ENCODE peak calls at places on chromosomes 3 and 15, in six cellular contexts. W, A, M, E, O and Y are unnamed samples.

GRCh38 chr15:98896002-98896721 is 111.4 kb downstream of the PGPEP1L start:
- DNase-seq in W (no peak), A (no peak), M (no peak), E (no peak), O (peak), Y (no peak)

GRCh38 chr3:115042351-115042750 is 104.7 kb downstream of the ZBTB20 start:
- DNase-seq in W (no peak), A (no peak), M (no peak), E (no peak), O (no peak), Y (no peak)

GRCh38 chr3:154427685-154428291 is 2.2 kb downstream of the GPR149 start:
- DNase-seq in W (peak), A (peak), M (no peak), E (no peak), O (no peak), Y (no peak)

GRCh38 chr3:11914651-11915050 is 68.0 kb upstream of the TAMM41 start:
- DNase-seq in W (no peak), A (peak), M (no peak), E (no peak), O (no peak), Y (no peak)

GRCh38 chr3:133792171-133792763 is 13.3 kb upstream of the SRPRB start:
- DNase-seq in W (no peak), A (no peak), M (no peak), E (no peak), O (no peak), Y (no peak)

GRCh38 chr3:190716961-190717360 is 145.5 kb downstream of the GMNC start:
- DNase-seq in W (no peak), A (no peak), M (no peak), E (no peak), O (no peak), Y (no peak)

GRCh38 chr3:195559723-195560409 is 16.7 kb upstream of the PPP1R2 start:
- DNase-seq in W (no peak), A (no peak), M (no peak), E (no peak), O (no peak), Y (no peak)

GRCh38 chr15:36186376-36186775 is 393.1 kb upstream of the CDIN1 start:
- DNase-seq in W (no peak), A (no peak), M (no peak), E (no peak), O (no peak), Y (no peak)

GRCh38 chr3:135325096-135325495 is 530.0 kb downstream of the EPHB1 start:
- DNase-seq in W (no peak), A (no peak), M (no peak), E (no peak), O (no peak), Y (no peak)

GRCh38 chr3:133330043-133330442 is 69.8 kb upstream of the BFSP2 start:
- DNase-seq in W (no peak), A (peak), M (no peak), E (no peak), O (no peak), Y (no peak)

GRCh38 chr3:72345237-72345878 is 502.9 kb downstream of the SHQ1 start:
- DNase-seq in W (no peak), A (no peak), M (peak), E (no peak), O (no peak), Y (no peak)

GRCh38 chr3:195698325-195699147 is 22.2 kb upstream of the MUC20 start:
- DNase-seq in W (no peak), A (peak), M (no peak), E (no peak), O (peak), Y (no peak)

GRCh38 chr15:25179673-25180511 is 225.1 kb downstream of the SNRPN start:
- DNase-seq in W (no peak), A (peak), M (no peak), E (peak), O (peak), Y (no peak)

GRCh38 chr3:50211930-50212329 is 6.9 kb downstream of the SLC38A3 start:
- DNase-seq in W (no peak), A (no peak), M (no peak), E (no peak), O (peak), Y (peak)

GRCh38 chr3:106575029-106575428 is 706.2 kb upstream of the CBLB start:
- DNase-seq in W (no peak), A (no peak), M (no peak), E (no peak), O (no peak), Y (no peak)

GRCh38 chr15:70650567-70650966 is 112.8 kb downstream of the UACA start:
- DNase-seq in W (no peak), A (no peak), M (no peak), E (no peak), O (no peak), Y (no peak)

GRCh38 chr3:181417748-181418147 is 294.0 kb upstream of the SOX2 start:
- DNase-seq in W (peak), A (no peak), M (no peak), E (no peak), O (no peak), Y (no peak)

GRCh38 chr15:80773122-80773551 is 6.0 kb upstream of the CEMIP start:
- DNase-seq in W (no peak), A (no peak), M (no peak), E (no peak), O (peak), Y (no peak)

GRCh38 chr3:143535994-143536784 is 312.1 kb downstream of the SLC9A9 start:
- DNase-seq in W (no peak), A (no peak), M (no peak), E (no peak), O (peak), Y (no peak)

GRCh38 chr15:26806161-26806560 is 33.3 kb upstream of the GABRB3 start:
- DNase-seq in W (no peak), A (no peak), M (no peak), E (no peak), O (no peak), Y (no peak)

GRCh38 chr3:139074565-139075115 is 29.9 kb upstream of the PRR23C start:
- DNase-seq in W (no peak), A (no peak), M (no peak), E (no peak), O (no peak), Y (no peak)

GRCh38 chr3:151925419-151925818 is 52.0 kb downstream of the SUCNR1 start:
- DNase-seq in W (no peak), A (no peak), M (no peak), E (no peak), O (no peak), Y (no peak)

GRCh38 chr3:3170998-3171397 is 8.5 kb downstream of the CRBN start:
- DNase-seq in W (no peak), A (no peak), M (no peak), E (no peak), O (no peak), Y (no peak)

GRCh38 chr15:70504305-70504951 is 258.9 kb downstream of the UACA start:
- DNase-seq in W (peak), A (no peak), M (no peak), E (peak), O (peak), Y (no peak)

GRCh38 chr3:70064194-70064787 is 64.8 kb downstream of the SAMMSON start:
- DNase-seq in W (peak), A (no peak), M (no peak), E (no peak), O (peak), Y (peak)

GRCh38 chr15:44033894-44034293 is 161.2 kb downstream of the FRMD5 start:
- DNase-seq in W (no peak), A (no peak), M (peak), E (no peak), O (no peak), Y (peak)

GRCh38 chr15:63601727-63602185 is 4.6 kb downstream of the FBXL22 start:
- DNase-seq in W (no peak), A (no peak), M (no peak), E (no peak), O (peak), Y (no peak)

GRCh38 chr3:120214161-120214560 is 70.9 kb downstream of the GPR156 start:
- DNase-seq in W (no peak), A (no peak), M (no peak), E (no peak), O (no peak), Y (no peak)

GRCh38 chr3:128998532-128998931 is 2.6 kb upstream of the EFCC1 start:
- DNase-seq in W (no peak), A (no peak), M (no peak), E (no peak), O (peak), Y (no peak)

GRCh38 chr3:47533481-47533880 is 20.0 kb upstream of the ELP6 start:
- DNase-seq in W (no peak), A (no peak), M (no peak), E (no peak), O (peak), Y (no peak)

GRCh38 chr3:131729561-131729960 is 226.8 kb upstream of the MRPL3 start:
- DNase-seq in W (no peak), A (no peak), M (no peak), E (no peak), O (no peak), Y (no peak)

GRCh38 chr3:8733332-8734094 is at the start of gene CAV3:
- DNase-seq in W (no peak), A (no peak), M (no peak), E (peak), O (peak), Y (no peak)

GRCh38 chr3:46280105-46280797 is 38.0 kb downstream of the CCR3 start:
- DNase-seq in W (no peak), A (no peak), M (no peak), E (no peak), O (no peak), Y (peak)

GRCh38 chr3:112811150-112811884 is 35.3 kb downstream of the CD200R1L start:
- DNase-seq in W (no peak), A (no peak), M (peak), E (peak), O (no peak), Y (no peak)

GRCh38 chr3:31891876-31892455 is 89.1 kb downstream of the OSBPL10 start:
- DNase-seq in W (no peak), A (no peak), M (no peak), E (no peak), O (no peak), Y (no peak)

GRCh38 chr3:126908752-126909275 is 74.1 kb upstream of the PLXNA1 start:
- DNase-seq in W (no peak), A (no peak), M (no peak), E (no peak), O (no peak), Y (no peak)

GRCh38 chr3:197394464-197395321 is 96.3 kb upstream of the DLG1 start:
- DNase-seq in W (no peak), A (peak), M (peak), E (peak), O (peak), Y (peak)
- TF ChIP-seq CTCF in W (no peak), A (no peak), M (no peak), E (no peak), O (no peak), Y (no peak)

GRCh38 chr3:14405886-14406238 is 3.5 kb downstream of the SLC6A6 start:
- DNase-seq in W (no peak), A (no peak), M (no peak), E (no peak), O (peak), Y (no peak)
- TF ChIP-seq CTCF in W (no peak), A (no peak), M (no peak), E (no peak), O (no peak), Y (no peak)

GRCh38 chr3:16536996-16537395 is 23.5 kb upstream of the RFTN1 start:
- DNase-seq in W (no peak), A (no peak), M (no peak), E (no peak), O (no peak), Y (no peak)
- TF ChIP-seq CTCF in W (no peak), A (no peak), M (no peak), E (no peak), O (no peak), Y (no peak)

DNA sequence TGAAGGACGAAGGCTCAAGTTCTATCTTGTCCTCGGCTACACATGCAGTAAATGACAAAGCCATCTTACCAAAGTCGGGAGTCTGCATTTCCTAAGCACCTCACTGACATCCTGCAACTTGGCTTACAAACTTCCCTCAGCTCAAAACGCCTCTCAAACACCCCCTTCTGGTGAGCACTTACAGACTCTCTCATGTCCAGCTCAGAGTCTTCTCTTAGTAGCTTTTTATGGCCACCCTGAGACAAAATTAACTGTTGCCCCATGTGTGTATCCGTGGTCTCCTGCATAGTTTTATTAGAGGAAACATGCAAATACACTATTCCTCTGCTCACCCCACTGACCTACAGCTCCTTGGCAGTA is 819.7 kb downstream of the FHIT start:
- DNase-seq in W (no peak), A (peak), M (no peak), E (no peak), O (peak), Y (no peak)
- TF ChIP-seq CTCF in W (no peak), A (peak), M (no peak), E (peak), O (no peak), Y (peak)

GRCh38 chr3:30693470-30694120 is 87.2 kb downstream of the TGFBR2 start:
- DNase-seq in W (no peak), A (peak), M (peak), E (no peak), O (peak), Y (peak)

GRCh38 chr3:30694148-30694547 is 87.7 kb downstream of the TGFBR2 start:
- DNase-seq in W (no peak), A (no peak), M (no peak), E (no peak), O (no peak), Y (no peak)

GRCh38 chr3:30695302-30696061 is 89.1 kb downstream of the TGFBR2 start:
- DNase-seq in W (no peak), A (no peak), M (no peak), E (no peak), O (no peak), Y (no peak)

GRCh38 chr3:30696403-30696819 is 90.0 kb downstream of the TGFBR2 start:
- DNase-seq in W (no peak), A (no peak), M (no peak), E (peak), O (no peak), Y (no peak)

DNA sequence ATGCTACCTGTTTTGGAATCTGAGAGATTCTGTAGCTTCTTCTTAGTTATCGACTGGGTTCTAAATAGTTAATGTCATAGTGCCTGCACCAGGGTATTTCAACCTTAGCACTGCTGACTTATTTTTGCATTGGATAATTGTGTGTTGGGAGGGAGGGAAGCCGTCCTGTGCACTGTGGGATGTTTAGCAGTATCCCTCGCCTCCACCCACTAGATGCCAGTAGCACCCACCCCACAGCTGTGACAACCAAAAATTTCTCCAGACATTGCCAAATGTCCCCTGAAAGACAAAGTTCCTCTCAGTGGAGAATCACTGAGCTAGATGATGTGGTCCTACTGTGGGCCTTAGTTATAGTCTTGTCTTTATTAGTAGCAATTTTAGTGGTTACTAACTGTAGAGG is 88.3 kb downstream of the TGFBR2 start:
- DNase-seq in W (no peak), A (no peak), M (no peak), E (no peak), O (no peak), Y (no peak)
- TF ChIP-seq CTCF in W (no peak), A (no peak), M (no peak), E (no peak), O (no peak), Y (no peak)

GRCh38 chr3:146019508-146019907 is 141.5 kb downstream of the PLOD2 start:
- DNase-seq in W (no peak), A (no peak), M (no peak), E (no peak), O (no peak), Y (no peak)
- TF ChIP-seq CTCF in W (no peak), A (no peak), M (no peak), E (no peak), O (no peak), Y (no peak)

DNA sequence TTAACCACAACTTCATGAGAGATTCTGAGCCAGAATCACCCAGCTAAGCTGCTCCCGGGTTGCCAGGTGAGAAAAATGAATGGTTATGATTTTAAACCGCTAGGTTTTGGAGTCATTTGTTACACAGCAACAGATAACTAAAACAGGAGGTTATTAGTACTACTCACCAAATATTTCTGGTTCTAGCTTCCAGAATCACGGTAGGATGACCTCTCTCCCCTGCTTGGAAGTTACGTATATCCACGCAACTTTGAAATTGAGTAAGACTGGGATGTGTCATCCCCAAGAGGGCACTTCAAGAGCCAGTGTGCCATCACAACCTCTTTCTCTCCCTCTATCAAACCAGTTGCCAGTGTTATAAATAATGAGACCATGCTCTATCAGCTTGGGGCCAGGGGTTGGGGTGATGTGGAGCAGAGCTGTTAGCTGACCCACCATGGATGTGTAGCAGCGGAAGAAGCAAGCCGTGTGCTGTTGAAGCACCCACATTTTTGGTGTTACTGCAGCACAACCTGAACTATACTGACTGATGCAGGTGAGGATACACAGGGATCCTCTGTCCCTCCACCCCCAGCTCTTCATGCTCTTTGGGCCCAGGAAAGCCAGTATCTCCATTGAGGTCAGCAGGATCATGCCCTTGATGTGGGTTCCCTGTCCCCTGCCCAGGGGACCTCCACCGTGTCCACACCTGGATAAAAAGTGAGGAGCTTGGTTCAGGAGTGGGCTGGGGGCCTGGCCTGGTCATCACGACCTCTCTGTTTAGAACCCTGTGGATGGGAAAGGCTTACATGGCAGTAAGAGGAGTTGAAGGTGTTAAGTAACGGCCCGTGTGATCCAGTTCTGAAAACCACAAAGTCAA is 19.4 kb upstream of the ALDH1A3 start:
- DNase-seq in W (no peak), A (no peak), M (no peak), E (no peak), O (peak), Y (no peak)
- TF ChIP-seq CTCF in W (no peak), A (no peak), M (no peak), E (no peak), O (no peak), Y (no peak)